ENCODE peak calls at places on chromosome 11, in six cellular contexts. One of them, this sample, is unnamed.

GRCh38 chr11:61080986-61081590 is 21.2 kb upstream of the CD5 start:
- DNase-seq in nucleus accumbens: no peak
- DNase-seq in lower lobe of right lung: no peak
- DNase-seq in HFF-Myc: no peak
- DNase-seq in C1 segment of cervical spinal cord: no peak
- DNase-seq in stimulated activated CD8-positive, alpha-beta memory T cell treated with anti-CD3 and anti-CD28 coated beads, Interleukin-4, amount 100 ng/mL, for 4 hours: no peak
- DNase-seq in this sample: no peak

GRCh38 chr11:81470446-81470845 is 1263.2 kb downstream of the FAM181B start:
- DNase-seq in stimulated activated CD8-positive, alpha-beta memory T cell treated with anti-CD3 and anti-CD28 coated beads, Interleukin-4, amount 100 ng/mL, for 4 hours: no peak
- DNase-seq in C1 segment of cervical spinal cord: no peak
- DNase-seq in nucleus accumbens: no peak
- DNase-seq in lower lobe of right lung: no peak
- DNase-seq in HFF-Myc: no peak
- DNase-seq in this sample: no peak

GRCh38 chr11:62908468-62909072 is 12.6 kb downstream of the CHRM1 start:
- DNase-seq in lower lobe of right lung: peak; percentile 69
- DNase-seq in nucleus accumbens: no peak
- DNase-seq in C1 segment of cervical spinal cord: no peak
- DNase-seq in HFF-Myc: no peak
- DNase-seq in stimulated activated CD8-positive, alpha-beta memory T cell treated with anti-CD3 and anti-CD28 coated beads, Interleukin-4, amount 100 ng/mL, for 4 hours: no peak
- DNase-seq in this sample: no peak

GRCh38 chr11:134676516-134677287 is 264.7 kb upstream of the B3GAT1 start:
- DNase-seq in nucleus accumbens: no peak
- DNase-seq in C1 segment of cervical spinal cord: no peak
- DNase-seq in HFF-Myc: no peak
- DNase-seq in stimulated activated CD8-positive, alpha-beta memory T cell treated with anti-CD3 and anti-CD28 coated beads, Interleukin-4, amount 100 ng/mL, for 4 hours: no peak
- DNase-seq in lower lobe of right lung: no peak
- DNase-seq in this sample: no peak

GRCh38 chr11:12454782-12455181 is 77.4 kb downstream of the PARVA start:
- DNase-seq in lower lobe of right lung: no peak
- DNase-seq in nucleus accumbens: no peak
- DNase-seq in stimulated activated CD8-positive, alpha-beta memory T cell treated with anti-CD3 and anti-CD28 coated beads, Interleukin-4, amount 100 ng/mL, for 4 hours: no peak
- DNase-seq in HFF-Myc: no peak
- DNase-seq in C1 segment of cervical spinal cord: no peak
- DNase-seq in this sample: no peak

GRCh38 chr11:93122535-93122934 is 75.3 kb downstream of the SLC36A4 start:
- DNase-seq in nucleus accumbens: no peak
- DNase-seq in lower lobe of right lung: no peak
- DNase-seq in stimulated activated CD8-positive, alpha-beta memory T cell treated with anti-CD3 and anti-CD28 coated beads, Interleukin-4, amount 100 ng/mL, for 4 hours: no peak
- DNase-seq in HFF-Myc: no peak
- DNase-seq in C1 segment of cervical spinal cord: no peak
- DNase-seq in this sample: no peak

GRCh38 chr11:32088117-32088941 is 2.5 kb upstream of the RCN1 start:
- DNase-seq in lower lobe of right lung: no peak
- DNase-seq in nucleus accumbens: peak; percentile 60
- DNase-seq in stimulated activated CD8-positive, alpha-beta memory T cell treated with anti-CD3 and anti-CD28 coated beads, Interleukin-4, amount 100 ng/mL, for 4 hours: no peak
- DNase-seq in C1 segment of cervical spinal cord: no peak
- DNase-seq in HFF-Myc: peak; percentile 60
- DNase-seq in this sample: no peak

GRCh38 chr11:69166186-69167115 is 10.7 kb downstream of the SMIM38 start:
- DNase-seq in C1 segment of cervical spinal cord: no peak
- DNase-seq in nucleus accumbens: no peak
- DNase-seq in stimulated activated CD8-positive, alpha-beta memory T cell treated with anti-CD3 and anti-CD28 coated beads, Interleukin-4, amount 100 ng/mL, for 4 hours: peak; percentile 20
- DNase-seq in HFF-Myc: peak; percentile 61
- DNase-seq in lower lobe of right lung: no peak
- DNase-seq in this sample: no peak

GRCh38 chr11:48077251-48077650 is 96.9 kb downstream of the PTPRJ start:
- DNase-seq in HFF-Myc: no peak
- DNase-seq in stimulated activated CD8-positive, alpha-beta memory T cell treated with anti-CD3 and anti-CD28 coated beads, Interleukin-4, amount 100 ng/mL, for 4 hours: no peak
- DNase-seq in nucleus accumbens: no peak
- DNase-seq in C1 segment of cervical spinal cord: no peak
- DNase-seq in lower lobe of right lung: no peak
- DNase-seq in this sample: no peak

GRCh38 chr11:76008474-76008873 is 193.5 kb downstream of the UVRAG start:
- DNase-seq in HFF-Myc: no peak
- DNase-seq in nucleus accumbens: no peak
- DNase-seq in stimulated activated CD8-positive, alpha-beta memory T cell treated with anti-CD3 and anti-CD28 coated beads, Interleukin-4, amount 100 ng/mL, for 4 hours: no peak
- DNase-seq in C1 segment of cervical spinal cord: no peak
- DNase-seq in lower lobe of right lung: no peak
- DNase-seq in this sample: no peak

GRCh38 chr11:126815111-126815510 is 185.5 kb downstream of the KIRREL3 start:
- DNase-seq in HFF-Myc: no peak
- DNase-seq in lower lobe of right lung: no peak
- DNase-seq in nucleus accumbens: no peak
- DNase-seq in C1 segment of cervical spinal cord: no peak
- DNase-seq in stimulated activated CD8-positive, alpha-beta memory T cell treated with anti-CD3 and anti-CD28 coated beads, Interleukin-4, amount 100 ng/mL, for 4 hours: no peak
- DNase-seq in this sample: no peak

GRCh38 chr11:61693897-61694840 is 14.0 kb downstream of the DAGLA start:
- DNase-seq in stimulated activated CD8-positive, alpha-beta memory T cell treated with anti-CD3 and anti-CD28 coated beads, Interleukin-4, amount 100 ng/mL, for 4 hours: no peak
- DNase-seq in C1 segment of cervical spinal cord: no peak
- DNase-seq in HFF-Myc: no peak
- DNase-seq in lower lobe of right lung: no peak
- DNase-seq in nucleus accumbens: no peak
- DNase-seq in this sample: no peak

GRCh38 chr11:72308226-72309073 is 64.5 kb upstream of the PHOX2A start:
- DNase-seq in HFF-Myc: peak; percentile 93
- DNase-seq in lower lobe of right lung: no peak
- DNase-seq in stimulated activated CD8-positive, alpha-beta memory T cell treated with anti-CD3 and anti-CD28 coated beads, Interleukin-4, amount 100 ng/mL, for 4 hours: no peak
- DNase-seq in C1 segment of cervical spinal cord: no peak
- DNase-seq in nucleus accumbens: peak; percentile 79
- DNase-seq in this sample: no peak

GRCh38 chr11:30789270-30789669 is 203.1 kb upstream of the MPPED2 start:
- DNase-seq in HFF-Myc: no peak
- DNase-seq in nucleus accumbens: no peak
- DNase-seq in C1 segment of cervical spinal cord: no peak
- DNase-seq in stimulated activated CD8-positive, alpha-beta memory T cell treated with anti-CD3 and anti-CD28 coated beads, Interleukin-4, amount 100 ng/mL, for 4 hours: no peak
- DNase-seq in lower lobe of right lung: no peak
- DNase-seq in this sample: no peak

GRCh38 chr11:46120361-46120710 is 918 bp downstream of the PHF21A start:
- DNase-seq in lower lobe of right lung: peak; percentile 50
- DNase-seq in nucleus accumbens: no peak
- DNase-seq in HFF-Myc: no peak
- DNase-seq in C1 segment of cervical spinal cord: no peak
- DNase-seq in stimulated activated CD8-positive, alpha-beta memory T cell treated with anti-CD3 and anti-CD28 coated beads, Interleukin-4, amount 100 ng/mL, for 4 hours: no peak
- DNase-seq in this sample: peak; percentile 43

GRCh38 chr11:90629251-90629806 is 406.5 kb upstream of the CHORDC1 start:
- DNase-seq in C1 segment of cervical spinal cord: no peak
- DNase-seq in stimulated activated CD8-positive, alpha-beta memory T cell treated with anti-CD3 and anti-CD28 coated beads, Interleukin-4, amount 100 ng/mL, for 4 hours: no peak
- DNase-seq in HFF-Myc: no peak
- DNase-seq in lower lobe of right lung: no peak
- DNase-seq in nucleus accumbens: no peak
- DNase-seq in this sample: no peak

GRCh38 chr11:102647430-102647829 is 22.3 kb upstream of the MMP20 start:
- DNase-seq in HFF-Myc: no peak
- DNase-seq in nucleus accumbens: no peak
- DNase-seq in stimulated activated CD8-positive, alpha-beta memory T cell treated with anti-CD3 and anti-CD28 coated beads, Interleukin-4, amount 100 ng/mL, for 4 hours: no peak
- DNase-seq in C1 segment of cervical spinal cord: no peak
- DNase-seq in lower lobe of right lung: no peak
- DNase-seq in this sample: no peak

GRCh38 chr11:20156280-20156875 is 3.9 kb downstream of the DBX1 start:
- DNase-seq in nucleus accumbens: no peak
- DNase-seq in HFF-Myc: no peak
- DNase-seq in C1 segment of cervical spinal cord: no peak
- DNase-seq in lower lobe of right lung: no peak
- DNase-seq in stimulated activated CD8-positive, alpha-beta memory T cell treated with anti-CD3 and anti-CD28 coated beads, Interleukin-4, amount 100 ng/mL, for 4 hours: peak; percentile 32
- DNase-seq in this sample: peak; percentile 14

GRCh38 chr11:12224537-12224893 is 114.1 kb downstream of the MICAL2 start:
- DNase-seq in HFF-Myc: no peak
- DNase-seq in C1 segment of cervical spinal cord: peak; percentile 37
- DNase-seq in stimulated activated CD8-positive, alpha-beta memory T cell treated with anti-CD3 and anti-CD28 coated beads, Interleukin-4, amount 100 ng/mL, for 4 hours: peak; percentile 78
- DNase-seq in lower lobe of right lung: peak; percentile 87
- DNase-seq in nucleus accumbens: no peak
- DNase-seq in this sample: peak; percentile 87

GRCh38 chr11:65182258-65183170 is 786 bp downstream of the CAPN1 start:
- DNase-seq in lower lobe of right lung: peak; percentile 66
- DNase-seq in HFF-Myc: no peak
- DNase-seq in nucleus accumbens: no peak
- DNase-seq in stimulated activated CD8-positive, alpha-beta memory T cell treated with anti-CD3 and anti-CD28 coated beads, Interleukin-4, amount 100 ng/mL, for 4 hours: no peak
- DNase-seq in C1 segment of cervical spinal cord: peak; percentile 17
- DNase-seq in this sample: no peak

GRCh38 chr11:11397043-11397415 is 44.0 kb upstream of the CSNK2A3 start:
- DNase-seq in stimulated activated CD8-positive, alpha-beta memory T cell treated with anti-CD3 and anti-CD28 coated beads, Interleukin-4, amount 100 ng/mL, for 4 hours: no peak
- DNase-seq in HFF-Myc: no peak
- DNase-seq in lower lobe of right lung: no peak
- DNase-seq in C1 segment of cervical spinal cord: no peak
- DNase-seq in nucleus accumbens: no peak
- DNase-seq in this sample: no peak

GRCh38 chr11:87451400-87451799 is 413.7 kb downstream of the TMEM135 start:
- DNase-seq in stimulated activated CD8-positive, alpha-beta memory T cell treated with anti-CD3 and anti-CD28 coated beads, Interleukin-4, amount 100 ng/mL, for 4 hours: no peak
- DNase-seq in C1 segment of cervical spinal cord: no peak
- DNase-seq in lower lobe of right lung: no peak
- DNase-seq in nucleus accumbens: no peak
- DNase-seq in HFF-Myc: no peak
- DNase-seq in this sample: no peak

GRCh38 chr11:124839051-124839971 is 25.9 kb upstream of the ROBO3 start:
- DNase-seq in HFF-Myc: no peak
- DNase-seq in nucleus accumbens: no peak
- DNase-seq in C1 segment of cervical spinal cord: no peak
- DNase-seq in lower lobe of right lung: no peak
- DNase-seq in stimulated activated CD8-positive, alpha-beta memory T cell treated with anti-CD3 and anti-CD28 coated beads, Interleukin-4, amount 100 ng/mL, for 4 hours: no peak
- DNase-seq in this sample: peak; percentile 49

GRCh38 chr11:691710-692590 is 3.1 kb downstream of the DEAF1 start:
- DNase-seq in C1 segment of cervical spinal cord: no peak
- DNase-seq in stimulated activated CD8-positive, alpha-beta memory T cell treated with anti-CD3 and anti-CD28 coated beads, Interleukin-4, amount 100 ng/mL, for 4 hours: no peak
- DNase-seq in nucleus accumbens: no peak
- DNase-seq in HFF-Myc: no peak
- DNase-seq in lower lobe of right lung: no peak
- DNase-seq in this sample: no peak

GRCh38 chr11:59755701-59756495 is 722 bp downstream of the STX3 start:
- DNase-seq in nucleus accumbens: peak; percentile 24
- DNase-seq in HFF-Myc: no peak
- DNase-seq in stimulated activated CD8-positive, alpha-beta memory T cell treated with anti-CD3 and anti-CD28 coated beads, Interleukin-4, amount 100 ng/mL, for 4 hours: peak; percentile 26
- DNase-seq in lower lobe of right lung: peak; percentile 82
- DNase-seq in C1 segment of cervical spinal cord: peak; percentile 67
- DNase-seq in this sample: peak; percentile 77

GRCh38 chr11:77202941-77203900 is 75.2 kb downstream of the MYO7A start:
- DNase-seq in lower lobe of right lung: no peak
- DNase-seq in C1 segment of cervical spinal cord: no peak
- DNase-seq in HFF-Myc: no peak
- DNase-seq in stimulated activated CD8-positive, alpha-beta memory T cell treated with anti-CD3 and anti-CD28 coated beads, Interleukin-4, amount 100 ng/mL, for 4 hours: no peak
- DNase-seq in nucleus accumbens: no peak
- DNase-seq in this sample: peak; percentile 38

GRCh38 chr11:33942954-33943353 is 51.1 kb upstream of the LMO2 start:
- DNase-seq in HFF-Myc: peak; percentile 21
- DNase-seq in lower lobe of right lung: no peak
- DNase-seq in nucleus accumbens: peak; percentile 3
- DNase-seq in stimulated activated CD8-positive, alpha-beta memory T cell treated with anti-CD3 and anti-CD28 coated beads, Interleukin-4, amount 100 ng/mL, for 4 hours: no peak
- DNase-seq in C1 segment of cervical spinal cord: peak; percentile 14
- DNase-seq in this sample: peak; percentile 57

GRCh38 chr11:130732476-130732875 is 183.8 kb downstream of the SNX19 start:
- DNase-seq in nucleus accumbens: no peak
- DNase-seq in HFF-Myc: no peak
- DNase-seq in stimulated activated CD8-positive, alpha-beta memory T cell treated with anti-CD3 and anti-CD28 coated beads, Interleukin-4, amount 100 ng/mL, for 4 hours: no peak
- DNase-seq in lower lobe of right lung: no peak
- DNase-seq in C1 segment of cervical spinal cord: no peak
- DNase-seq in this sample: no peak

GRCh38 chr11:110184466-110184865 is 91.3 kb downstream of the ZC3H12C start:
- DNase-seq in HFF-Myc: no peak
- DNase-seq in C1 segment of cervical spinal cord: no peak
- DNase-seq in nucleus accumbens: no peak
- DNase-seq in stimulated activated CD8-positive, alpha-beta memory T cell treated with anti-CD3 and anti-CD28 coated beads, Interleukin-4, amount 100 ng/mL, for 4 hours: no peak
- DNase-seq in lower lobe of right lung: no peak
- DNase-seq in this sample: no peak

GRCh38 chr11:61477126-61477525 is 31.4 kb upstream of the LRRC10B start:
- DNase-seq in C1 segment of cervical spinal cord: no peak
- DNase-seq in stimulated activated CD8-positive, alpha-beta memory T cell treated with anti-CD3 and anti-CD28 coated beads, Interleukin-4, amount 100 ng/mL, for 4 hours: no peak
- DNase-seq in nucleus accumbens: no peak
- DNase-seq in HFF-Myc: no peak
- DNase-seq in lower lobe of right lung: no peak
- DNase-seq in this sample: peak; percentile 41

GRCh38 chr11:77115181-77115611 is 12.6 kb downstream of the OMP start:
- DNase-seq in stimulated activated CD8-positive, alpha-beta memory T cell treated with anti-CD3 and anti-CD28 coated beads, Interleukin-4, amount 100 ng/mL, for 4 hours: no peak
- DNase-seq in C1 segment of cervical spinal cord: no peak
- DNase-seq in HFF-Myc: no peak
- DNase-seq in nucleus accumbens: no peak
- DNase-seq in lower lobe of right lung: no peak
- DNase-seq in this sample: no peak

GRCh38 chr11:133529807-133530500 is 2.3 kb downstream of the OPCML start:
- DNase-seq in lower lobe of right lung: no peak
- DNase-seq in nucleus accumbens: no peak
- DNase-seq in C1 segment of cervical spinal cord: no peak
- DNase-seq in HFF-Myc: no peak
- DNase-seq in stimulated activated CD8-positive, alpha-beta memory T cell treated with anti-CD3 and anti-CD28 coated beads, Interleukin-4, amount 100 ng/mL, for 4 hours: no peak
- DNase-seq in this sample: no peak

GRCh38 chr11:68329993-68330699 is 17.8 kb downstream of the LRP5 start:
- DNase-seq in HFF-Myc: no peak
- DNase-seq in lower lobe of right lung: no peak
- DNase-seq in stimulated activated CD8-positive, alpha-beta memory T cell treated with anti-CD3 and anti-CD28 coated beads, Interleukin-4, amount 100 ng/mL, for 4 hours: no peak
- DNase-seq in C1 segment of cervical spinal cord: no peak
- DNase-seq in nucleus accumbens: no peak
- DNase-seq in this sample: no peak

GRCh38 chr11:102599642-102600261 is 25.4 kb downstream of the MMP20 start:
- DNase-seq in nucleus accumbens: peak; percentile 28
- DNase-seq in C1 segment of cervical spinal cord: no peak
- DNase-seq in HFF-Myc: peak; percentile 85
- DNase-seq in lower lobe of right lung: no peak
- DNase-seq in stimulated activated CD8-positive, alpha-beta memory T cell treated with anti-CD3 and anti-CD28 coated beads, Interleukin-4, amount 100 ng/mL, for 4 hours: no peak
- DNase-seq in this sample: no peak